ENCODE peak calls at places on chromosomes 6 and 20, in five cellular contexts. Z is ACHN; A is adrenal gland; G is activated T-cell treated with anti-CD3 and anti-CD28 coated beads, Interleukin-2, amount 50 U/mL, for 48 hours; M is aorta. N is an unnamed sample.

GRCh38 chr20:44781791-44782190 is 28.6 kb downstream of the RIMS4 start:
- DNase-seq in Z (no peak), A (no peak), G (no peak), M (no peak), N (no peak)

GRCh38 chr6:39330057-39330456 is 7.6 kb upstream of the KCNK16 start:
- DNase-seq in Z (no peak), A (peak), G (no peak), M (no peak), N (no peak)

GRCh38 chr6:23282243-23283021 is 713.1 kb downstream of the HDGFL1 start:
- DNase-seq in Z (no peak), A (no peak), G (no peak), M (no peak), N (no peak)

GRCh38 chr20:43909720-43910119 is 4.9 kb upstream of the TOX2 start:
- DNase-seq in Z (no peak), A (no peak), G (no peak), M (no peak), N (no peak)

GRCh38 chr6:157853018-157853805 is 30.2 kb downstream of the SNX9 start:
- DNase-seq in Z (no peak), A (no peak), G (no peak), M (no peak), N (no peak)

GRCh38 chr20:36284751-36285150 is 21.4 kb upstream of the DLGAP4 start:
- DNase-seq in Z (no peak), A (no peak), G (no peak), M (no peak), N (no peak)

GRCh38 chr6:159878341-159878740 is 12.4 kb upstream of the MAS1 start:
- DNase-seq in Z (no peak), A (no peak), G (no peak), M (no peak), N (no peak)

GRCh38 chr6:170449835-170450753 is 103.0 kb downstream of the PSMB1 start:
- DNase-seq in Z (no peak), A (no peak), G (peak), M (no peak), N (no peak)

GRCh38 chr6:659716-660581 is 3.0 kb upstream of the HUS1B start:
- DNase-seq in Z (no peak), A (no peak), G (no peak), M (no peak), N (no peak)

GRCh38 chr20:3239026-3239866 is at the start of gene SLC4A11:
- DNase-seq in Z (peak), A (peak), G (peak), M (peak), N (no peak)

GRCh38 chr6:130848945-130849344 is 21.7 kb downstream of the SMLR1 start:
- DNase-seq in Z (no peak), A (no peak), G (peak), M (no peak), N (no peak)

GRCh38 chr6:143744593-143745151 is 66.9 kb downstream of the PHACTR2 start:
- DNase-seq in Z (no peak), A (no peak), G (no peak), M (no peak), N (no peak)

GRCh38 chr6:73565767-73566485 is 45.1 kb upstream of the EEF1A1 start:
- DNase-seq in Z (peak), A (no peak), G (no peak), M (no peak), N (no peak)

GRCh38 chr6:166556336-166556735 is 30.1 kb downstream of the RAMACL start:
- DNase-seq in Z (no peak), A (no peak), G (no peak), M (no peak), N (no peak)

GRCh38 chr6:72810571-72811280 is 188.9 kb downstream of the KCNQ5 start:
- DNase-seq in Z (no peak), A (no peak), G (no peak), M (no peak), N (no peak)

N was measured in GM04503.